ENCODE peak calls at places on chromosomes 13 and 19, in seven cellular contexts. C is brain microvascular endothelial cell, A is neural crest cell, G is thoracic aorta, X is fibroblast of lung, T is WTC11, O is upper lobe of right lung. H is an unnamed sample.

GRCh38 chr19:18091217-18091608 is 4.5 kb upstream of the IL12RB1 start:
- DNase-seq in G (no peak), T (no peak), O (peak; percentile 87), C (no peak), X (no peak), A (no peak), H (no peak)

GRCh38 chr13:76597868-76598267 is 288.3 kb downstream of the KCTD12 start:
- DNase-seq in O (no peak), T (no peak), C (no peak), A (no peak), X (no peak), G (no peak), H (no peak)

GRCh38 chr13:27523345-27524073 is 73.1 kb upstream of the MTIF3 start:
- DNase-seq in T (no peak), C (no peak), O (no peak), X (no peak), G (no peak), A (no peak), H (no peak)

GRCh38 chr19:57465680-57466381 is 8.9 kb upstream of the VN1R1 start:
- DNase-seq in G (no peak), T (peak; percentile 38), A (no peak), C (no peak), O (no peak), X (no peak), H (no peak)

GRCh38 chr19:1324792-1325567 is 39.3 kb downstream of the EFNA2 start:
- DNase-seq in T (peak; percentile 64), C (peak; percentile 82), A (no peak), G (no peak), X (peak; percentile 72), O (no peak), H (peak; percentile 15)

GRCh38 chr19:31127132-31127967 is 221.9 kb downstream of the TSHZ3 start:
- DNase-seq in X (peak; percentile 98), A (no peak), O (no peak), G (no peak), C (peak; percentile 97), T (no peak), H (peak; percentile 68)

GRCh38 chr13:109738298-109738746 is 48.1 kb downstream of the IRS2 start:
- DNase-seq in T (no peak), A (no peak), C (no peak), X (no peak), O (no peak), G (no peak), H (no peak)

GRCh38 chr19:18118420-18119242 is 21.1 kb downstream of the MAST3 start:
- DNase-seq in G (no peak), A (no peak), T (no peak), O (no peak), X (peak; percentile 17), C (no peak), H (no peak)

GRCh38 chr19:6264077-6264445 is 15.7 kb downstream of the MLLT1 start:
- DNase-seq in O (no peak), C (no peak), X (peak; percentile 55), G (no peak), A (no peak), T (no peak), H (no peak)

GRCh38 chr19:30682576-30683536 is 310.7 kb downstream of the ZNF536 start:
- DNase-seq in C (peak; percentile 73), O (peak; percentile 77), A (peak; percentile 85), T (peak; percentile 78), G (peak; percentile 14), X (peak; percentile 72), H (peak; percentile 78)

GRCh38 chr13:50592412-50593145 is 250.9 kb downstream of the DLEU7 start:
- DNase-seq in A (no peak), O (no peak), T (no peak), C (no peak), X (peak; percentile 92), G (no peak), H (no peak)

DNA sequence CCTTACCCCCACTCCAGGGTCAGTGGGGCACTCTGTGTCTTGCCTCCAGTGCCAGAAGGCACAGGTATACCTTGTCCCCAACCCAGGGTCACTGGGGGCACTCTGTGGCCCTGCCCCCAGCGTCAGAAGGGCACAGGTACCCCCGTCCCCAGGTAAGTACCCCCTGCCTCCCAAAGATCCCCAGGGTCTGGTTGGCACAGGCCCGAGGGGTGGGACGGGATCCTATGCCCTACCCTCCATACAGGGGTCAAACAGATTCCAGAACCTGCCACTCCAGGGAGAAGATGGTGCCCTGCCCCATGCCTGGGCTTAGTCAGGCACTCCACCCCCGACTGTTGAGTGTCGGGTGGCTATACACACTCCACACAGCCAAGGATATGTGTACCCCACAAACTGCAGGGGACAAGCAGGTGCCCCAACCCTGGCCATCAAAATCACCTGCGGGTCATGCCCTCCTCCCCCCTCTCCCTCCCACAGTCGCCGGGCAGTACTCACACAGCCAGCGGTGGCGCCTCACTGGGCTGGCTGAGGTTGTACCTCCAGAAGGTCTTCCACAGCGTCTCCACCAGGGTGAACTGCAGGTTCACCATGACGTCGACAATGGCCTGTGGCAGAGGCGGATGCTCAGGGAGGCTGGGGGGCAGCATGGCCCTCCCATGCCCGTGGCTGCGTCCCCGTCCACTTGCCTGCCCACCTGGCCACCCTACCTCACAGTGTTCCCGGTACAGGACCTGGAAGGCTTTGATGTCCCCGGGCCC is 13.8 kb downstream of the DCAF15 start:
- DNase-seq in O (no peak), T (no peak), G (no peak), A (no peak), C (no peak), X (no peak), H (no peak)
- TF ChIP-seq CTCF in O (no peak), T (no peak), G (no peak), A (no peak), C (no peak), X (no peak), H (no peak)

DNA sequence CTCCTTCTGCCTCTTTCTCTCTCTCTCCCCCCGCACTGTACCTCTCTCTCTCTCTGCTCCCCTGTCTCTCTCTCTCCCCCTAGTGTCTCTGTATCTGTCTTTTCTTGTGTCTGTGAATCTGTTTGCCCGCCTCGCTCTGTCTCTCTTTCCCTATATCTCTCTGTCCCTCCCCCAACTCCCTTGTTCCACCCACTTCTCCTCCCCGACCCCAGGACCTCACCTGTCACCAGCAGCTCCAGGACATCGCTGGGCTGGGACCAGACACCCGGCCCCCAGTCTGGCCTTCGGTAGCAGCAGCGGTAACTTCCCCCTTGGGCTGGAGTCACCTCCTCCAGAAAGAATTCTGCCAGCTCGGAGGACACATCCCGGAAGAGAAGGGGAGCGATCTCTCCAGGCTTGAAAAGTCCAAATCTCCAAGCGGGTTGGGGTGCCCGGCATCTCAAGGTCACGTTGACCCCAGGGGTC is 3.9 kb downstream of the OSCAR start:
- DNase-seq in C (no peak), X (peak; percentile 45), T (peak; percentile 44), A (no peak), O (no peak), G (no peak), H (peak; percentile 25)
- TF ChIP-seq CTCF in C (peak; percentile 65), X (peak; percentile 45), T (no peak), A (no peak), O (no peak), G (no peak), H (peak; percentile 54)

DNA sequence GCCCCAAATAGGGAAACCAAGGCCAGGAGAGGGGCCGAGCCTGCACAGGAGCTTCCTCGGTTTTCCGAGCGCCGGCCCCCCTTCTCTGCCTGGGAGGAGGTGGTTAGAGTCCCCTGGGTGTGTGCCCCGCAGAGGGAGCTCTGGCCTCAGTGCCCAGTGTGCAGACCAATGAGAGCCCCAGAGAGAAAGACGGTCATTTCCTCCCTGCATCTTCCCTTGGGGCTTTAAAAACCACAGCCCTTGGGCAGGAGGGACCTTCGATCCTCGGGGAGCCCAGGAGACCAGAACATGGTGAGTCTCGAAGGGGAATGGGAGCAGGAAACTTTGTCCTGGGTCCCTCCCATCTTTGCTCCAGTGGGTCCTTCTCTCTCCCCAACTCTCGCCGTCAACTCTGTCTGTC is at the start of gene C5AR1:
- DNase-seq in T (no peak), C (no peak), G (no peak), X (no peak), A (no peak), O (peak; percentile 79), H (no peak)
- TF ChIP-seq CTCF in T (no peak), C (no peak), G (no peak), X (no peak), A (no peak), O (no peak), H (no peak)

DNA sequence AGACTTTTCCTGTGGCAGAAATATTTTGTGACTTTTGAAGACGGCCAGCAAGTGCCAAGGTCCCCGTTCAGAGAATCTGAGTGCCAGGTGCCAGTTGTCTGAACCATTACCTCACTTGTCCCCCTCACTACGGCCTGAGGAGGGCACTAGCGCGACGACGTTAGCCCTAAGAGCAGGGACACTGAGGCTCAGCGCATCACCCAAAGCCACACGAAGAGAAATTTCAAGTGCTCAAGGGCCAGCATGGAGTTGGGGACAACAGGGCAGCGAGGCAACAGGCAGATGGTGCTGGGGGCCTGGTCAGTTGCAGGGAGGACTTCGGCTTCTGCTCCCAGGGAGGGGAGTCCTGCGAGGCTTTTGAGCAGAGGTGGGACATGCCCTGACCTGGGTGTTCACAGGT is 9.5 kb upstream of the TYK2 start:
- DNase-seq in G (no peak), X (no peak), O (no peak), C (no peak), A (no peak), T (no peak), H (no peak)
- TF ChIP-seq CTCF in G (no peak), X (peak; percentile 24), O (no peak), C (peak; percentile 54), A (peak; percentile 22), T (no peak), H (no peak)

GRCh38 chr19:46113726-46114125 is 10.8 kb downstream of the IGFL3 start:
- DNase-seq in X (peak; percentile 31), C (no peak), T (no peak), G (no peak), A (no peak), O (no peak), H (no peak)

GRCh38 chr19:46112527-46112926 is 12.0 kb downstream of the IGFL3 start:
- DNase-seq in T (no peak), C (no peak), O (no peak), G (no peak), X (no peak), A (no peak), H (no peak)

GRCh38 chr19:46115396-46116109 is 8.9 kb downstream of the IGFL3 start:
- DNase-seq in C (peak; percentile 41), X (peak; percentile 94), T (no peak), G (no peak), A (no peak), O (no peak), H (peak; percentile 5)

GRCh38 chr19:46116121-46116520 is 8.4 kb downstream of the IGFL3 start:
- DNase-seq in O (no peak), X (peak; percentile 75), G (no peak), C (no peak), A (no peak), T (no peak), H (no peak)

DNA sequence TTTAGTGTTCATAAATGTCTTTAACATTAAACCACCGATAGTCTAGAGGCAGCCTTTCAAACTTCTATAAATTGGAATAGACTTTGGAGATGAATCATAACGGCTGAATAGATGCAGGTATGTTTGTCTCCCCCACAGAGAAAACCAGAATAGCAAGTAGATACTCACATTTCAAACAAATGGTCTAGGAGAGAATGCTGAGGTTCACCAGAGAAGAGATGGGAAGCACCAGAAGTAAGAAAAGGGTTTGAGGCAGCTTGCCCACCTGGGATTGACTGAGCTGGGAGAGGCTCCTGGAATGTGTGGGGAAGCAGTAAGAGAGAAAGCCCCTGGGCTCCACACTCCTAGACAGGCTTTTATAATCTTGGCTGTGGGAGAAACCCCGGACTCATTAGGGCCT is 6.4 kb downstream of the IGFL3 start:
- DNase-seq in C (no peak), A (no peak), G (no peak), O (no peak), T (no peak), X (peak; percentile 80), H (no peak)
- TF ChIP-seq CTCF in C (no peak), A (no peak), G (no peak), O (no peak), T (no peak), X (no peak), H (no peak)

GRCh38 chr19:48290341-48290922 is 20.6 kb downstream of the ZNF114 start:
- DNase-seq in G (no peak), X (peak; percentile 78), T (peak; percentile 81), C (peak; percentile 53), A (peak; percentile 42), O (no peak), H (no peak)
- TF ChIP-seq CTCF in G (no peak), X (peak; percentile 27), T (no peak), C (peak; percentile 48), A (no peak), O (no peak), H (peak; percentile 9)